ENCODE peak calls at places on chromosomes 6 and 20, in six cellular contexts. W is GM12878, O is K562, T is H1, G is HepG2, A is GM12891. S is an unnamed sample.

GRCh38 chr6:36914227-36914794 is 28.6 kb downstream of the C6orf89 start:
- DNase-seq in W (no peak), O (no peak), T (peak; percentile 41), G (peak; percentile 85), A (no peak), S (no peak)

GRCh38 chr20:36847009-36847709 is 28.8 kb upstream of the TLDC2 start:
- DNase-seq in W (no peak), O (no peak), T (no peak), G (no peak), A (no peak), S (no peak)

GRCh38 chr6:106520711-106521367 is 108.5 kb downstream of the RTN4IP1 start:
- DNase-seq in W (peak; percentile 95), O (peak; percentile 77), T (no peak), G (no peak), A (no peak), S (no peak)

GRCh38 chr6:75349262-75349984 is 64.8 kb upstream of the TMEM30A start:
- DNase-seq in W (no peak), O (peak; percentile 14), T (no peak), G (no peak), A (no peak), S (no peak)

GRCh38 chr20:32628960-32629530 is 43.9 kb upstream of the NOL4L start:
- DNase-seq in W (no peak), O (no peak), T (no peak), G (peak; percentile 34), A (no peak), S (no peak)

GRCh38 chr6:161828355-161828754 is 554.5 kb upstream of the AGPAT4 start:
- DNase-seq in W (no peak), O (no peak), T (no peak), G (no peak), A (no peak), S (no peak)

GRCh38 chr20:4009305-4009704 is 6.1 kb downstream of the RNF24 start:
- DNase-seq in W (no peak), O (no peak), T (no peak), G (no peak), A (no peak), S (no peak)

GRCh38 chr6:111757342-111757741 is 115.9 kb downstream of the FYN start:
- DNase-seq in W (no peak), O (no peak), T (no peak), G (no peak), A (no peak), S (no peak)

GRCh38 chr20:58698741-58699141 is 6.1 kb downstream of the NPEPL1 start:
- DNase-seq in W (no peak), O (no peak), T (no peak), G (no peak), A (no peak), S (no peak)

GRCh38 chr20:5608448-5609161 is 141.6 kb upstream of the SHLD1 start:
- DNase-seq in W (no peak), O (no peak), T (no peak), G (no peak), A (no peak), S (no peak)

GRCh38 chr20:5612476-5613291 is 137.5 kb upstream of the SHLD1 start:
- DNase-seq in W (no peak), O (no peak), T (no peak), G (no peak), A (no peak), S (no peak)

DNA sequence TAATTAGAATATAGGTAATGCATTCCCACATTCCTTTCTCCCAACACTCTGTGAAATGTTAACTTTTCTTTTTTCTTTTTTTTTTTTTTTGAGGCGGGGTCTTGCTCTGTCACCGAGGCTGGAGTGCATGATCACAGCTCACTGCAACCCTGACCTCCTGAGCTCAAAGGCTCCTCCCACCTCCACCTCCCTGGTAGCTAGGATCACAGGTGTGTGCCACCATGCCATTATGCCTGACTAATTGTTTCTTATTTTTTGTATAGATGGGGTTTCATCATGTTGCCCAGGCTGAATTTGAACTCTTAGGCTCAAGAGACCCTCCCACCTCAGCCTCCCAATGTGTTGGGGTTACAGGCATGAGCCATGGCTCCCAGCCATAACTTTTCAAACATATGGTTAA is 135.7 kb upstream of the SHLD1 start:
- DNase-seq in W (no peak), O (no peak), T (no peak), G (peak; percentile 30), A (no peak), S (no peak)
- TF ChIP-seq POLR2A in W (no peak), O (no peak), T (no peak), G (no peak), A (no peak), S (no peak)

GRCh38 chr6:10084276-10084993 is 330.4 kb downstream of the TFAP2A start:
- DNase-seq in W (no peak), O (no peak), T (no peak), G (no peak), A (no peak), S (no peak)
- TF ChIP-seq TAF1 in W (no peak), O (no peak), T (no peak), G (no peak), A (no peak), S (no peak)

DNA sequence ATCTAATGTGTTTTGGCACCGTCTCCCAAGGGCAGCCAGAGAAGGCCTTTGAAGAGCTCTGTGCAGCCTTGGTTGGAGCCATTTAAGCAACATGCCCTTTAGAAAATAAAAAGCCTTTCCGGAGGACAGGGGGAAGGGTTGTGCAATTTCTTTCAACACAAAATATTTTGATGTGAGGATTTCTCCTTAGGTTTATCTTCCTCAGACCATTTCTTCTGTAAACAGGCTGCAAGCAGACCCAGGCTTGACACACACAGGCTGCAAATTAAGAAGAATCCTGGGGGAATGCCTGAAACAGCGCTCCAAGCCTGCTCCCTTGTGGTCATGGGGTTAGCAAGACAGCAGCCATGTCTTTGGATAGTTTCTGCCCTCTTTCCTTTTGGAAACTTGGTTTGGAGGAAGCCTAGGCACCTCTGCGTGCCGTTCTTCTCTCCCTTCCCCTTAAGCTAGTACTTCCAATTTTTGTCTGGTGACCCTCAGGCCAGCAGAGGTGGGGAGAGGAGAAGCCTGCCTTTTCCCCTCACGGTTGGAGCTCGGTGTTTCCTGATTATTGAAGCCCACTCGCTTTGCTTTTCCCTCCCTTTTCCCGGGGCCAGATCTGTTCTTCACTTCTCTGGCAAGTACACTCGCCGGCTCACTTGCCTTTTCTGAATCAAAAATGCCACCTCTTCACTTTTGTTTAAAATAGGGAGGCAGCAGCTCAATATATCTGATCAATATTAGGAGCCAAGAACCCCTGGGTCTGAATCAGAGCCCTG is 39.6 kb upstream of the NOX3 start:
- DNase-seq in W (no peak), O (no peak), T (peak; percentile 53), G (peak; percentile 86), A (no peak), S (no peak)
- TF ChIP-seq POLR2AphosphoS5 in W (no peak), O (no peak), T (no peak), G (no peak), A (no peak), S (no peak)

DNA sequence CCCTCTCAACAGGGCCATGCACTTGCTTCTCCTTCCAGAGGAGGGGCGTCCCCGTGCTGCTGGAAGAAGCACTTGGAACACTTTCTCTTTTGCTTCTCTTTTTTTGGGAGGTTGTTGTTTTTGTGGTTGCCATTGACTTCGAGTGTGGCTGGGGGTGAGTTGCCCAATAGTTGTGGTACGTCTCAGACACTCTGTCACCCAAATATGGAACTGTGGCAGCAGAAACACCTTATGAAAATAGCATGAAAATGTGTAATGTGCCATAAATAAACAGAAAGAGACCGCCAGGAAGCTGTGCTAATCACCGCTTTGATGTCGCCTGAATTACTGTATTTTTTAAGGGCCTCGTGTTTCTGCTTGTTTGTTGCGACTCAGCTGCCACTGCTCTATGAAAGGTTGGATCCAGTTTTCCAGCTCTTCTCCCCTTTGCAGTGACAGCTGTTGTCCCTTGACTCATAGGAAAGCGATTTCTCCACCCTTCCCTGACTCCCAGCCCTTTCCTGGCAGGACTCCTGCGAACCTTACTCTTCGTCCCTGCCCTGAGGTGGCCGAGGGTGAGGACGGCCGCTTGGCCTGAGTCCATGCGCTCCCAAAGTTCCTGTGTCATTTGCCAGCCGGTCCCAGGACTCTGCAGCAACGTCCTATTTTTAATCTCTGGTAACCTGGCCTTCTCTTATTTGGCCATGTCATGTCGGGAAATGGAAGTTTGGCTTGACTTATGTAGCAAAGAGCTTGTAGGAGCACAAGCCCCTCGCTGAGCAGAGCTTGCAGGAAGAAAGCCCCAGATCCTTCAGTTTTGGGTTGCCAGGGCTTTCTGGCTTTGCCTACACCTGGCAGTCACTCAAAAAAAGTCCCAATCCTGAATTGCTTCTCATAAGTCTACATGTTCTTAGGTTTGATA is 694.6 kb downstream of the QKI start:
- DNase-seq in W (no peak), O (no peak), T (no peak), G (no peak), A (no peak), S (no peak)
- TF ChIP-seq POLR2A in W (no peak), O (no peak), T (no peak), G (no peak), A (no peak), S (no peak)

GRCh38 chr6:125259354-125259736 is 42.4 kb downstream of the HDDC2 start:
- DNase-seq in W (no peak), O (no peak), T (no peak), G (no peak), A (no peak), S (no peak)
- TF ChIP-seq TAF1 in W (no peak), O (no peak), T (no peak), G (no peak), A (no peak), S (no peak)

GRCh38 chr20:43586641-43587040 is 4.1 kb upstream of the IFT52 start:
- DNase-seq in W (no peak), O (no peak), T (no peak), G (no peak), A (no peak), S (no peak)

GRCh38 chr20:43590036-43590391 is 723 bp upstream of the IFT52 start:
- DNase-seq in W (no peak), O (no peak), T (no peak), G (peak; percentile 30), A (no peak), S (no peak)

GRCh38 chr20:43590392-43591303 is at the start of gene IFT52:
- DNase-seq in W (peak; percentile 81), O (peak; percentile 92), T (peak; percentile 88), G (peak; percentile 93), A (peak; percentile 95), S (peak; percentile 90)
- TF ChIP-seq POLR2AphosphoS5 in W (peak; percentile 25), O (no peak), T (peak; percentile 53), G (peak; percentile 77), A (peak; percentile 20), S (no peak)

GRCh38 chr6:70337379-70338073 is 34.6 kb upstream of the COL9A1 start:
- DNase-seq in W (no peak), O (peak; percentile 95), T (no peak), G (no peak), A (no peak), S (no peak)
- TF ChIP-seq POLR2A in W (no peak), O (no peak), T (no peak), G (no peak), A (no peak), S (no peak)